ENCODE peak calls at places on chromosomes 11 and 22, in eight cellular contexts. M, J, W, A, U, N, B and S are unnamed samples.

GRCh38 chr22:31248965-31249940 is 37.2 kb downstream of the LIMK2 start:
- DNase-seq in M (no peak), J (no peak), W (no peak), A (no peak), U (no peak), N (no peak), B (no peak), S (no peak)

GRCh38 chr11:23991140-23991539 is 505.7 kb upstream of the LUZP2 start:
- DNase-seq in M (no peak), J (no peak), W (peak; percentile 73), A (no peak), U (peak; percentile 90), N (no peak), B (no peak), S (no peak)

GRCh38 chr11:109486129-109486528 is 64.1 kb downstream of the C11orf87 start:
- DNase-seq in M (no peak), J (no peak), W (no peak), A (no peak), U (no peak), N (no peak), B (no peak), S (no peak)

GRCh38 chr11:66340596-66341501 is 4.1 kb downstream of the BRMS1 start:
- DNase-seq in M (no peak), J (no peak), W (no peak), A (no peak), U (no peak), N (peak; percentile 37), B (no peak), S (peak; percentile 29)

GRCh38 chr11:43311791-43312607 is at the start of gene API5:
- DNase-seq in M (peak; percentile 75), J (peak; percentile 94), W (peak; percentile 81), A (peak; percentile 87), U (peak; percentile 92), N (peak; percentile 95), B (peak; percentile 64), S (peak; percentile 96)

GRCh38 chr11:126139541-126140091 is 71.8 kb downstream of the RPUSD4 start:
- DNase-seq in M (no peak), J (no peak), W (no peak), A (no peak), U (peak; percentile 53), N (no peak), B (no peak), S (no peak)

GRCh38 chr11:121420398-121420797 is 31.7 kb upstream of the SORL1 start:
- DNase-seq in M (no peak), J (no peak), W (no peak), A (no peak), U (no peak), N (no peak), B (no peak), S (no peak)

GRCh38 chr11:36196476-36197099 is 92.6 kb downstream of the COMMD9 start:
- DNase-seq in M (no peak), J (no peak), W (no peak), A (peak; percentile 8), U (peak; percentile 7), N (no peak), B (no peak), S (no peak)

GRCh38 chr11:124793466-124794278 is 6.5 kb downstream of the MSANTD2 start:
- DNase-seq in M (no peak), J (no peak), W (no peak), A (no peak), U (peak; percentile 40), N (no peak), B (peak; percentile 40), S (no peak)

GRCh38 chr11:84580338-84580737 is 1046.8 kb downstream of the DLG2 start:
- DNase-seq in M (no peak), J (no peak), W (no peak), A (no peak), U (no peak), N (no peak), B (no peak), S (no peak)

GRCh38 chr11:77095551-77096490 is 6.8 kb upstream of the OMP start:
- DNase-seq in M (no peak), J (no peak), W (no peak), A (no peak), U (no peak), N (peak; percentile 37), B (no peak), S (peak; percentile 21)

GRCh38 chr11:114027941-114028340 is 31.6 kb upstream of the ZBTB16 start:
- DNase-seq in M (no peak), J (no peak), W (no peak), A (no peak), U (no peak), N (no peak), B (no peak), S (no peak)

GRCh38 chr11:66934971-66935779 is 23.0 kb downstream of the PC start:
- DNase-seq in M (no peak), J (no peak), W (no peak), A (no peak), U (peak; percentile 73), N (no peak), B (no peak), S (no peak)

GRCh38 chr11:88399171-88399570 is 61.6 kb upstream of the CTSC start:
- DNase-seq in M (no peak), J (no peak), W (no peak), A (no peak), U (no peak), N (no peak), B (no peak), S (no peak)

GRCh38 chr22:17303840-17304779 is 65.2 kb upstream of the CECR2 start:
- DNase-seq in M (no peak), J (no peak), W (no peak), A (no peak), U (no peak), N (no peak), B (no peak), S (no peak)

GRCh38 chr11:106473089-106473722 is 395.7 kb downstream of the AASDHPPT start:
- DNase-seq in M (no peak), J (no peak), W (no peak), A (no peak), U (peak; percentile 61), N (no peak), B (no peak), S (no peak)

GRCh38 chr11:130086627-130087026 is 16.9 kb downstream of the APLP2 start:
- DNase-seq in M (no peak), J (no peak), W (no peak), A (no peak), U (no peak), N (no peak), B (no peak), S (no peak)

GRCh38 chr11:100810146-100810545 is 123.1 kb downstream of the ARHGAP42 start:
- DNase-seq in M (no peak), J (no peak), W (no peak), A (no peak), U (peak; percentile 61), N (no peak), B (no peak), S (no peak)

GRCh38 chr22:47328550-47329243 is 566.2 kb downstream of the TBC1D22A start:
- DNase-seq in M (peak; percentile 23), J (no peak), W (peak; percentile 83), A (no peak), U (peak; percentile 96), N (no peak), B (peak; percentile 67), S (no peak)
- H3K27ac ChIP-seq in M (no peak overlapping the region), J (no peak overlapping the region), W (peak overlapping the region; percentile 87), A (no peak overlapping the region), U (peak overlapping the region; percentile 28), N (no peak overlapping the region), B (peak overlapping the region; percentile 85), S (no peak overlapping the region)

GRCh38 chr22:38398609-38399401 is 56.2 kb downstream of the KCNJ4 start:
- DNase-seq in M (peak; percentile 71), J (peak; percentile 84), W (peak; percentile 21), A (no peak), U (peak; percentile 63), N (peak; percentile 91), B (no peak), S (peak; percentile 87)
- H3K27ac ChIP-seq in M (peak overlapping the region; percentile 96), J (peak overlapping the region; percentile 89), W (no peak overlapping the region), A (peak overlapping the region; percentile 83), U (peak overlapping the region; percentile 88), N (peak overlapping the region; percentile 68), B (peak overlapping the region; percentile 99), S (peak overlapping the region; percentile 87)

GRCh38 chr22:47215851-47216250 is 453.4 kb downstream of the TBC1D22A start:
- DNase-seq in M (no peak), J (peak; percentile 10), W (no peak), A (no peak), U (no peak), N (no peak), B (no peak), S (no peak)
- H3K27ac ChIP-seq in M (no peak overlapping the region), J (no peak overlapping the region), W (no peak overlapping the region), A (no peak overlapping the region), U (no peak overlapping the region), N (no peak overlapping the region), B (no peak overlapping the region), S (no peak overlapping the region)

DNA sequence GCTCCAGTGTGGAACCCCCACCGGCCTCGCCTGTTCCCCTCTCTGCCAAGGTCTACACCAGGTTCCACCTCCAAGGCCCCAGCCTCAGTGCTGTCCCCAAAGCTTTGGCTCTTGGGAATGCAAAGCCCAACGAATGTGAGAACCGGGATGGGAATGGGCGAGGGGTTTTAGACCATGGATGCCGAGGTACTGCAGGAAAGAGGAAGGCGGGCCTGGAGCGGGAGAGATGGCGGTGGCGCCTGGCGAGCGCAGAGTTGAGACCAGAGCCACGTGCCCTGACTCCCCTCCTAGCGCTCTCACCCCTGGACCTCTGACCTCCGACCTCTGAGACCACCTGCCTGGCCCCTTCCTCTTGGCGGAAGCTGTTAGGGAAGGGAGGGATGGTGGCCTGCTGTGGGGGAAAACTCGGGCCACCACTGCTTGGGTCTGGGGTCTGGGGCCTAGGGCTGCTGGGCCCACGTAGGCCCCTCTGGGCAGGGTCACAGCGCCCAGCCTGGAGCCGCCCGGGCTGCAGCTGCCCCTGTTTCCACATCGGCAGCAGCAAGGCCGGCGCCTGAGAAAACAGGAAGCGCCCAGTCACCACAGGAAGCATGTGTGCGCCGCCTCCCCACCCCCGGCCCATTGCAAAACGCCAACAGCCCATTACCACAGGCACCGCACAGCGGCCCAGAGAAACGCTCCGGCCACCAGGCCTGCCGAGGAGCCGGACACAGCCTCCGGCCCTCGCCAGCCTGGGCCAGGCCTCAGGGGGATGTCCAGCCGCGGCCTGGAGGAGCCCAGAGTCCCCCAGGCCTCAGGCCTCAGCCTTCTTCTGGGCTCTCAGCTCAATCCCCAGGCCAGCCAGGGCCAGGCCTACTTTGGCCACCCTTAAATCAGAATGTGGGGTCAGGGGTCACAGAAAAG is 13.8 kb upstream of the SLC39A13 start:
- DNase-seq in M (no peak), J (no peak), W (no peak), A (no peak), U (peak; percentile 20), N (peak; percentile 86), B (no peak), S (peak; percentile 87)
- H3K27ac ChIP-seq in M (peak overlapping the region; percentile 87), J (peak overlapping the region; percentile 87), W (no peak overlapping the region), A (no peak overlapping the region), U (no peak overlapping the region), N (no peak overlapping the region), B (peak overlapping the region; percentile 22), S (peak overlapping the region; percentile 93)

GRCh38 chr11:20360650-20361049 is 2.9 kb upstream of the HTATIP2 start:
- DNase-seq in M (no peak), J (no peak), W (no peak), A (no peak), U (peak; percentile 55), N (no peak), B (no peak), S (no peak)
- H3K27ac ChIP-seq in M (no peak overlapping the region), J (no peak overlapping the region), W (no peak overlapping the region), A (no peak overlapping the region), U (no peak overlapping the region), N (no peak overlapping the region), B (peak overlapping the region; percentile 46), S (peak overlapping the region; percentile 26)